ENCODE peak calls at places on chromosomes 2 and 18, in nine cellular contexts. D, P, N, Y, Q, S, F, K and M are unnamed samples.

GRCh38 chr2:118202707-118203303 is 114.5 kb downstream of the INSIG2 start:
- DNase-seq in D (peak; percentile 59), P (no peak), N (peak; percentile 43), Y (peak; percentile 39), Q (peak; percentile 39), S (no peak), F (no peak), K (peak; percentile 65), M (no peak)

GRCh38 chr2:101223814-101224231 is 28.9 kb upstream of the CNOT11 start:
- DNase-seq in D (no peak), P (peak; percentile 51), N (no peak), Y (no peak), Q (peak; percentile 97), S (peak; percentile 12), F (no peak), K (peak; percentile 98), M (no peak)

GRCh38 chr18:12839526-12840196 is 44.4 kb downstream of the PTPN2 start:
- DNase-seq in D (peak; percentile 37), P (no peak), N (peak; percentile 78), Y (peak; percentile 11), Q (no peak), S (no peak), F (no peak), K (peak; percentile 76), M (no peak)

GRCh38 chr18:67243799-67244587 is 272.5 kb downstream of the DSEL start:
- DNase-seq in D (peak; percentile 35), P (no peak), N (peak; percentile 36), Y (no peak), Q (no peak), S (no peak), F (no peak), K (no peak), M (no peak)

GRCh38 chr2:26471278-26471677 is 6.6 kb downstream of the OTOF start:
- DNase-seq in D (no peak), P (no peak), N (no peak), Y (no peak), Q (no peak), S (no peak), F (no peak), K (no peak), M (no peak)

GRCh38 chr2:166792808-166793207 is 95.5 kb upstream of the XIRP2 start:
- DNase-seq in D (no peak), P (no peak), N (no peak), Y (no peak), Q (no peak), S (no peak), F (no peak), K (peak; percentile 28), M (no peak)

GRCh38 chr2:195495966-195496365 is 161.1 kb upstream of the SLC39A10 start:
- DNase-seq in D (no peak), P (no peak), N (no peak), Y (no peak), Q (no peak), S (no peak), F (no peak), K (no peak), M (no peak)

GRCh38 chr2:240244543-240244942 is 104.1 kb upstream of the OTOS start:
- DNase-seq in D (no peak), P (no peak), N (no peak), Y (no peak), Q (no peak), S (no peak), F (no peak), K (no peak), M (no peak)

GRCh38 chr2:65277791-65278449 is 50.3 kb downstream of the ACTR2 start:
- DNase-seq in D (no peak), P (no peak), N (peak; percentile 52), Y (peak; percentile 16), Q (peak; percentile 61), S (no peak), F (no peak), K (no peak), M (no peak)

GRCh38 chr2:120834206-120834605 is 98.5 kb downstream of the GLI2 start:
- DNase-seq in D (no peak), P (no peak), N (no peak), Y (no peak), Q (no peak), S (no peak), F (no peak), K (no peak), M (peak; percentile 15)

GRCh38 chr2:113124181-113124961 is 3.0 kb upstream of the IL1RN start:
- DNase-seq in D (peak; percentile 39), P (no peak), N (peak; percentile 25), Y (peak; percentile 61), Q (peak; percentile 50), S (no peak), F (no peak), K (peak; percentile 88), M (no peak)

GRCh38 chr18:5106730-5107129 is 90.3 kb downstream of the AKAIN1 start:
- DNase-seq in D (no peak), P (no peak), N (no peak), Y (no peak), Q (no peak), S (no peak), F (no peak), K (no peak), M (no peak)

GRCh38 chr2:234989183-234989701 is 37.4 kb downstream of the SH3BP4 start:
- DNase-seq in D (peak; percentile 70), P (no peak), N (no peak), Y (no peak), Q (peak; percentile 74), S (no peak), F (no peak), K (no peak), M (peak; percentile 88)

GRCh38 chr2:37890893-37891495 is 34.1 kb upstream of the RMDN2 start:
- DNase-seq in D (peak; percentile 77), P (peak; percentile 73), N (peak; percentile 68), Y (peak; percentile 61), Q (peak; percentile 71), S (peak; percentile 40), F (peak; percentile 34), K (peak; percentile 79), M (peak; percentile 87)

GRCh38 chr2:196809260-196809659 is at the start of gene C2orf66:
- DNase-seq in D (no peak), P (no peak), N (no peak), Y (no peak), Q (no peak), S (no peak), F (no peak), K (no peak), M (no peak)

GRCh38 chr2:45278345-45279078 is 269.3 kb upstream of the SIX2 start:
- DNase-seq in D (no peak), P (no peak), N (no peak), Y (no peak), Q (no peak), S (no peak), F (no peak), K (no peak), M (no peak)

GRCh38 chr18:78810706-78811105 is 168.9 kb upstream of the SALL3 start:
- DNase-seq in D (no peak), P (no peak), N (no peak), Y (no peak), Q (no peak), S (no peak), F (no peak), K (no peak), M (peak; percentile 38)

GRCh38 chr2:238879020-238879419 is 31.1 kb downstream of the TWIST2 start:
- DNase-seq in D (no peak), P (no peak), N (no peak), Y (no peak), Q (no peak), S (no peak), F (no peak), K (no peak), M (no peak)

GRCh38 chr2:197873293-197873701 is 68.9 kb downstream of the PLCL1 start:
- DNase-seq in D (peak; percentile 35), P (no peak), N (peak; percentile 26), Y (peak; percentile 63), Q (peak; percentile 42), S (no peak), F (no peak), K (peak; percentile 10), M (no peak)

GRCh38 chr18:984004-984403 is 79.3 kb downstream of the ADCYAP1 start:
- DNase-seq in D (peak; percentile 24), P (no peak), N (no peak), Y (no peak), Q (no peak), S (no peak), F (no peak), K (no peak), M (no peak)